ENCODE peak calls at places on chromosome 6, in six cellular contexts. H is IMR-90, G is A549, F is GM12878, U is K562, Q is HepG2. T is an unnamed sample.

GRCh38 chr6:51856508-51856907 is 230.9 kb downstream of the PKHD1 start:
- DNase-seq in H (no peak), G (no peak), F (no peak), U (no peak), Q (no peak), T (no peak)

GRCh38 chr6:35023091-35023490 is 118.0 kb downstream of the TCP11 start:
- DNase-seq in H (no peak), G (no peak), F (no peak), U (no peak), Q (no peak), T (no peak)

GRCh38 chr6:15132854-15133670 is 112.8 kb upstream of the JARID2 start:
- DNase-seq in H (peak), G (peak), F (no peak), U (no peak), Q (peak), T (no peak)

GRCh38 chr6:4128748-4129147 is 6.6 kb downstream of the ECI2 start:
- DNase-seq in H (peak), G (no peak), F (no peak), U (no peak), Q (no peak), T (no peak)

GRCh38 chr6:135088818-135089809 is 34.5 kb upstream of the HBS1L start:
- DNase-seq in H (peak), G (peak), F (peak), U (peak), Q (peak), T (peak)

GRCh38 chr6:81842254-81842653 is 89.8 kb upstream of the TENT5A start:
- DNase-seq in H (no peak), G (no peak), F (no peak), U (no peak), Q (peak), T (no peak)

GRCh38 chr6:144215402-144215931 is 65.2 kb downstream of the STX11 start:
- DNase-seq in H (no peak), G (peak), F (peak), U (peak), Q (peak), T (peak)

GRCh38 chr6:32937230-32937633 is 3.6 kb downstream of the HLA-DMB start:
- DNase-seq in H (no peak), G (no peak), F (no peak), U (no peak), Q (no peak), T (no peak)

GRCh38 chr6:150687508-150687907 is 87.8 kb downstream of the PLEKHG1 start:
- DNase-seq in H (no peak), G (no peak), F (no peak), U (no peak), Q (peak), T (no peak)

GRCh38 chr6:159513074-159513473 is 180.0 kb downstream of the SOD2 start:
- DNase-seq in H (no peak), G (no peak), F (no peak), U (no peak), Q (no peak), T (no peak)

GRCh38 chr6:118309337-118310093 is 238.6 kb upstream of the PLN start:
- DNase-seq in H (no peak), G (no peak), F (no peak), U (no peak), Q (no peak), T (no peak)

GRCh38 chr6:155174576-155175174 is 89.1 kb upstream of the CLDN20 start:
- DNase-seq in H (peak), G (peak), F (no peak), U (peak), Q (peak), T (peak)

GRCh38 chr6:14211596-14211961 is 94.0 kb downstream of the CD83 start:
- DNase-seq in H (peak), G (no peak), F (no peak), U (peak), Q (peak), T (peak)

GRCh38 chr6:494394-494793 is 102.8 kb downstream of the IRF4 start:
- DNase-seq in H (no peak), G (no peak), F (no peak), U (no peak), Q (no peak), T (no peak)

GRCh38 chr6:76774750-76775396 is 688.4 kb downstream of the HTR1B start:
- DNase-seq in H (no peak), G (no peak), F (no peak), U (no peak), Q (no peak), T (no peak)

GRCh38 chr6:39048481-39049399 is at the start of gene GLP1R:
- DNase-seq in H (no peak), G (no peak), F (no peak), U (no peak), Q (no peak), T (no peak)

GRCh38 chr6:30748851-30749540 is 4.6 kb upstream of the IER3 start:
- DNase-seq in H (peak), G (no peak), F (no peak), U (no peak), Q (peak), T (no peak)

GRCh38 chr6:1962201-1962600 is 283.2 kb downstream of the GMDS start:
- DNase-seq in H (peak), G (no peak), F (no peak), U (no peak), Q (no peak), T (no peak)

GRCh38 chr6:36241728-36242127 is 28.1 kb upstream of the PNPLA1 start:
- DNase-seq in H (peak), G (no peak), F (peak), U (peak), Q (no peak), T (no peak)

GRCh38 chr6:153698637-153699036 is 340.4 kb upstream of the OPRM1 start:
- DNase-seq in H (no peak), G (no peak), F (no peak), U (no peak), Q (no peak), T (no peak)

GRCh38 chr6:160348552-160349441 is 619 bp downstream of the SLC22A3 start:
- DNase-seq in H (no peak), G (peak), F (no peak), U (no peak), Q (peak), T (no peak)

GRCh38 chr6:42404494-42404893 is 47.2 kb downstream of the TRERF1 start:
- DNase-seq in H (peak), G (peak), F (no peak), U (peak), Q (no peak), T (no peak)

GRCh38 chr6:56727097-56727845 is 84.6 kb upstream of the DST start:
- DNase-seq in H (no peak), G (no peak), F (no peak), U (no peak), Q (peak), T (no peak)

GRCh38 chr6:88741071-88741470 is 222.3 kb downstream of the RNGTT start:
- DNase-seq in H (no peak), G (no peak), F (no peak), U (no peak), Q (no peak), T (no peak)

GRCh38 chr6:151502499-151502898 is 8.7 kb downstream of the CCDC170 start:
- DNase-seq in H (peak), G (peak), F (no peak), U (no peak), Q (no peak), T (no peak)

GRCh38 chr6:38974389-38975133 is 74.0 kb upstream of the GLP1R start:
- DNase-seq in H (peak), G (no peak), F (no peak), U (no peak), Q (no peak), T (peak)

GRCh38 chr6:167779123-167779992 is 47.4 kb upstream of the AFDN start:
- DNase-seq in H (no peak), G (no peak), F (no peak), U (no peak), Q (no peak), T (no peak)

GRCh38 chr6:134211297-134211696 is 106.6 kb downstream of the SGK1 start:
- DNase-seq in H (no peak), G (no peak), F (no peak), U (no peak), Q (no peak), T (no peak)

GRCh38 chr6:129317931-129318820 is 391.8 kb downstream of the ARHGAP18 start:
- DNase-seq in H (peak), G (no peak), F (no peak), U (no peak), Q (no peak), T (peak)

GRCh38 chr6:160596433-160596832 is 67.6 kb downstream of the LPA start:
- DNase-seq in H (no peak), G (no peak), F (no peak), U (no peak), Q (no peak), T (no peak)

GRCh38 chr6:98945311-98946005 is 2.3 kb downstream of the FBXL4 start:
- DNase-seq in H (no peak), G (no peak), F (no peak), U (no peak), Q (no peak), T (no peak)

GRCh38 chr6:98946877-98947410 is 802 bp downstream of the FBXL4 start:
- DNase-seq in H (peak), G (no peak), F (no peak), U (no peak), Q (no peak), T (peak)

GRCh38 chr6:98947411-98948292 is at the start of gene FBXL4:
- DNase-seq in H (peak), G (peak), F (no peak), U (peak), Q (peak), T (peak)

GRCh38 chr6:98944598-98945011 is 3.1 kb downstream of the FBXL4 start:
- DNase-seq in H (peak), G (no peak), F (no peak), U (peak), Q (peak), T (no peak)

DNA sequence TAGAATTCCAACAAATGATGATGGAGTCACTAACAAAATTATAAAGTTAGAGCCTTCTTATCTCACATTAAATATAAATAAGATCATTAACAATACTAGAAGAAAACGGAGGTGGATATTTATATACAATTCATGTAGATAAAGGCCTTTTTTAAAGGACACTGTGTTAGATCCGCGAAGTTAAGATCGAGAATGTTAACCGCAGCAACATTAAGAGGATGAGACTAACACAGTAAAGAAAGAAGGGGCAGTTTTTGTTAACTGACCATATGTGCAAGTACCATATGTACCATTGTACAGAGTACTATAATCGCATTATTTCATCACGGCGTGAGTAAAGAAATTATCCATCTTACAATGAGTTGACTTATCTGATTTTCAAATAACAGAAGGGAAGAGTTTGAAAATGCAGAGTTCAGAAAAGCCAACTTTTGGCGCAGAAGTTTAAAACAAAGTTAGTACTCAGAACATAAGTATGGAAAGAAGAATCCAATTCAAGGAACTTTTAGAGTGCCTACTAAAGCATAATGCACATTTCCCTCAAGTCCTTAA is 1.4 kb downstream of the FBXL4 start:
- DNase-seq in H (no peak), G (no peak), F (no peak), U (no peak), Q (no peak), T (no peak)
- TF ChIP-seq BHLHE40 in H (no peak), G (no peak), F (no peak), U (no peak), Q (no peak), T (no peak)

GRCh38 chr6:5529015-5529414 is 267.7 kb downstream of the FARS2 start:
- DNase-seq in H (peak), G (no peak), F (no peak), U (no peak), Q (no peak), T (no peak)

GRCh38 chr6:5522147-5522546 is 260.8 kb downstream of the FARS2 start:
- DNase-seq in H (no peak), G (no peak), F (no peak), U (no peak), Q (no peak), T (no peak)

GRCh38 chr6:5521322-5521721 is 260.0 kb downstream of the FARS2 start:
- DNase-seq in H (no peak), G (no peak), F (no peak), U (no peak), Q (no peak), T (no peak)

GRCh38 chr6:5520796-5521195 is 259.5 kb downstream of the FARS2 start:
- DNase-seq in H (no peak), G (no peak), F (no peak), U (no peak), Q (no peak), T (no peak)

GRCh38 chr6:5525209-5525608 is 263.9 kb downstream of the FARS2 start:
- DNase-seq in H (peak), G (no peak), F (no peak), U (no peak), Q (no peak), T (no peak)
- TF ChIP-seq BHLHE40 in H (no peak), G (no peak), F (no peak), U (no peak), Q (no peak), T (no peak)

GRCh38 chr6:11429577-11429976 is 108.0 kb upstream of the TMEM170B start:
- DNase-seq in H (no peak), G (no peak), F (no peak), U (no peak), Q (no peak), T (peak)

GRCh38 chr6:11430036-11430435 is 107.5 kb upstream of the TMEM170B start:
- DNase-seq in H (no peak), G (no peak), F (no peak), U (no peak), Q (no peak), T (no peak)

GRCh38 chr6:11432713-11433450 is 104.7 kb upstream of the TMEM170B start:
- DNase-seq in H (peak), G (peak), F (no peak), U (no peak), Q (no peak), T (no peak)

GRCh38 chr6:11432091-11432490 is 105.5 kb upstream of the TMEM170B start:
- DNase-seq in H (no peak), G (no peak), F (no peak), U (no peak), Q (no peak), T (no peak)

GRCh38 chr6:11431455-11431937 is 106.1 kb upstream of the TMEM170B start:
- DNase-seq in H (no peak), G (no peak), F (no peak), U (no peak), Q (peak), T (no peak)
- TF ChIP-seq BHLHE40 in H (no peak), G (no peak), F (no peak), U (no peak), Q (no peak), T (no peak)

GRCh38 chr6:142846459-142846831 is 98.5 kb downstream of the HIVEP2 start:
- DNase-seq in H (peak), G (no peak), F (no peak), U (no peak), Q (no peak), T (no peak)

GRCh38 chr6:142845624-142846458 is 99.1 kb downstream of the HIVEP2 start:
- DNase-seq in H (peak), G (no peak), F (no peak), U (no peak), Q (peak), T (peak)

GRCh38 chr6:142845143-142845571 is 99.8 kb downstream of the HIVEP2 start:
- DNase-seq in H (no peak), G (no peak), F (no peak), U (no peak), Q (no peak), T (no peak)

GRCh38 chr6:142848156-142848555 is 96.8 kb downstream of the HIVEP2 start:
- DNase-seq in H (no peak), G (no peak), F (no peak), U (no peak), Q (no peak), T (no peak)

DNA sequence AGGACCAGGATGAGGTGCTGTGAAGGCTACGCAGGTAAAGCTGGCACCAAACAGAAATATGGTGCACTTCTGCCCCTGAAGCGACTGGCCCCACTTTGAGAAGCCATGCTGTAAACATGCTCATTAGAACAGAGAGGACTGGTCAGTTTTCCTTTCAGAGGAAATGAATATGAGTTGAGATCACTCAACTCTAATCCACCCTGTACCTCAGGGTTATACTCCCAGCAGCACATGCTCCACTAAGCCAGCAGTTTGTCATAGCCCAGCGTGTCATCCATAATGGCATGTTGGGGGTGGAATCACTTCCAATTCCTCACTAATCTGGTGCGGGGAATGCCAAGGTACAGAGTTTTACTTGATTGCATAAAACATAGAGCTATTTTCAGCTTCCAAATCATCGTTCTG is 98.1 kb downstream of the HIVEP2 start:
- DNase-seq in H (peak), G (no peak), F (no peak), U (no peak), Q (peak), T (peak)
- TF ChIP-seq BHLHE40 in H (peak), G (no peak), F (no peak), U (no peak), Q (no peak), T (no peak)

GRCh38 chr6:29568021-29568420 is 8.5 kb upstream of the UBD start:
- DNase-seq in H (no peak), G (no peak), F (no peak), U (no peak), Q (no peak), T (no peak)
- TF ChIP-seq BHLHE40 in H (no peak), G (no peak), F (no peak), U (no peak), Q (no peak), T (no peak)